ENCODE peak calls at places on chromosome 9, in seven cellular contexts. F is hepatic stellate cell; M is activated effector memory CD4-positive, alpha-beta T cell treated with anti-CD3 and anti-CD28 coated beads, Interleukin-2, amount 50 U/mL, for 16 hours; K is H7; W is activated naive CD4-positive, alpha-beta T cell; Q is left cardiac atrium; N is PC-3. H is an unnamed sample.
A peak's percentile ranks its signal among the peaks of the same experiment; 100 is the strongest.

GRCh38 chr9:935348-935965 is 41.0 kb upstream of the DMRT3 start:
- DNase-seq in N (peak; percentile 46), Q (no peak), M (no peak), W (no peak), F (no peak), K (no peak), H (no peak)

GRCh38 chr9:72872718-72873117 is 80.1 kb downstream of the ALDH1A1 start:
- DNase-seq in W (no peak), K (no peak), M (no peak), F (no peak), N (no peak), Q (no peak), H (no peak)

GRCh38 chr9:34650816-34651215 is 1.2 kb upstream of the IL11RA start:
- DNase-seq in W (no peak), M (no peak), K (peak; percentile 19), N (no peak), F (no peak), Q (no peak), H (no peak)

GRCh38 chr9:33040792-33041458 is 15.9 kb downstream of the DNAJA1 start:
- DNase-seq in N (no peak), W (no peak), F (no peak), Q (no peak), K (no peak), M (no peak), H (no peak)

GRCh38 chr9:89444212-89444611 is 53.7 kb downstream of the SEMA4D start:
- DNase-seq in F (no peak), N (no peak), M (peak; percentile 84), W (peak; percentile 40), K (no peak), Q (no peak), H (peak; percentile 56)

GRCh38 chr9:93156475-93157008 is 22.5 kb upstream of the NINJ1 start:
- DNase-seq in K (no peak), W (no peak), M (peak; percentile 76), F (no peak), Q (no peak), N (no peak), H (no peak)

GRCh38 chr9:3868012-3868411 is 342.2 kb upstream of the RFX3 start:
- DNase-seq in N (no peak), Q (no peak), W (no peak), K (no peak), M (no peak), F (no peak), H (no peak)

GRCh38 chr9:138022756-138023393 is 145.3 kb downstream of the CACNA1B start:
- DNase-seq in N (no peak), M (peak; percentile 30), K (peak; percentile 67), Q (no peak), F (no peak), W (no peak), H (no peak)

GRCh38 chr9:114288233-114289051 is 34.5 kb upstream of the ORM1 start:
- DNase-seq in W (no peak), M (peak; percentile 41), Q (peak; percentile 9), F (no peak), K (peak; percentile 89), N (peak; percentile 23), H (no peak)

GRCh38 chr9:137989999-137990715 is 112.6 kb downstream of the CACNA1B start:
- DNase-seq in Q (no peak), N (no peak), K (no peak), W (no peak), M (no peak), F (no peak), H (no peak)

GRCh38 chr9:93815135-93815534 is 140.0 kb downstream of the BARX1 start:
- DNase-seq in M (no peak), N (no peak), F (no peak), Q (no peak), W (no peak), K (peak; percentile 13), H (no peak)

GRCh38 chr9:93270976-93271375 is 87.0 kb downstream of the WNK2 start:
- DNase-seq in K (no peak), N (no peak), M (no peak), F (no peak), Q (no peak), W (no peak), H (peak; percentile 18)

GRCh38 chr9:95055851-95056551 is 261.5 kb downstream of the FANCC start:
- DNase-seq in N (no peak), W (no peak), F (peak; percentile 39), K (no peak), Q (no peak), M (no peak), H (no peak)

GRCh38 chr9:101342595-101342994 is 42.2 kb downstream of the BAAT start:
- DNase-seq in W (no peak), K (no peak), N (no peak), Q (no peak), F (no peak), M (no peak), H (no peak)

GRCh38 chr9:121670447-121670846 is 19.0 kb downstream of the DAB2IP start:
- DNase-seq in Q (peak; percentile 68), K (no peak), W (no peak), M (no peak), F (no peak), N (no peak), H (no peak)